ENCODE peak calls at places on chromosomes 6 and 20, in four cellular contexts. X, Z, R and D are unnamed samples.

GRCh38 chr6:157530724-157531168 is 149.8 kb downstream of the ZDHHC14 start:
- DNase-seq in R (no peak), Z (no peak), X (no peak), D (no peak)

GRCh38 chr6:20497200-20497820 is 36.9 kb upstream of the CDKAL1 start:
- DNase-seq in X (no peak), Z (peak; percentile 94), R (peak; percentile 93), D (no peak)

GRCh38 chr6:127148511-127148910 is 30.0 kb downstream of the RSPO3 start:
- DNase-seq in Z (peak; percentile 26), X (no peak), R (no peak), D (no peak)

GRCh38 chr20:31981784-31982183 is 13.8 kb downstream of the XKR7 start:
- DNase-seq in Z (no peak), R (no peak), X (no peak), D (no peak)

GRCh38 chr6:168473197-168473596 is 32.2 kb downstream of the SMOC2 start:
- DNase-seq in R (no peak), X (no peak), Z (no peak), D (no peak)

GRCh38 chr20:61736001-61736635 is 329.6 kb downstream of the TAF4 start:
- DNase-seq in Z (no peak), R (no peak), X (no peak), D (no peak)

GRCh38 chr20:20407891-20408805 is 40.2 kb downstream of the INSM1 start:
- DNase-seq in R (peak; percentile 35), X (no peak), Z (peak; percentile 49), D (no peak)

GRCh38 chr6:134517145-134517658 is 199.3 kb upstream of the SGK1 start:
- DNase-seq in R (peak; percentile 79), Z (peak; percentile 86), X (peak; percentile 84), D (peak; percentile 59)

GRCh38 chr6:141483561-141484061 is 649.1 kb upstream of the GJE1 start:
- DNase-seq in R (peak; percentile 96), Z (peak; percentile 93), X (peak; percentile 48), D (no peak)

GRCh38 chr6:138724015-138724414 is 49.6 kb upstream of the CCDC28A start:
- DNase-seq in Z (peak; percentile 63), R (no peak), X (peak; percentile 43), D (no peak)

GRCh38 chr20:36346256-36346655 is 40.1 kb downstream of the DLGAP4 start:
- DNase-seq in Z (no peak), R (no peak), X (no peak), D (no peak)

GRCh38 chr6:107704377-107705013 is 119.6 kb downstream of the SCML4 start:
- DNase-seq in Z (peak; percentile 31), R (peak; percentile 68), X (peak; percentile 49), D (no peak)

GRCh38 chr20:58651823-58652605 is 931 bp downstream of the STX16 start:
- DNase-seq in R (peak; percentile 73), Z (peak; percentile 85), X (peak; percentile 34), D (peak; percentile 85)
- H3K4me1 ChIP-seq in R (peaks cover 11% of the 10 kb centered on the region), Z (no peaks in the 10 kb centered on the region), X (peaks cover 43% of the 10 kb centered on the region), D (peaks cover 18% of the 10 kb centered on the region)

DNA sequence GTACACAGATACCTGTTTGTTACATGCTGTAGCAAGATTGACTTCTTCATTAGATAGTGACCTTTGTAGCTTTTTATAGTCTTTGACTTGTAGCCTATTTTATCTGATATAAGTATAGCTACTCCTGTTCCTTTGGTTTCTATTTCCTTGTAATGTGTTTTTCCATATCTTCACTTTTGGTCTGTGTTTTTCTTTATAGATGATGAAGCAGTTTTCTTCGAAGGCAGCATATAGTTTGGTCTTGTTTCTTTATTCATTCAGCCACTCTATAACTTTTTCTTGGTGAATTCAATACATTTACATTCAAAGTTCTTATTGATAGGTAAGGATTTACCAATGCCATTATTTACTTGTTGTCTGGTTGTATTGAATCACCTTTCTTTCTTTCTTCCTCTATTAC is 1357.3 kb upstream of the EYS start:
- DNase-seq in Z (no peak), X (no peak), R (no peak), D (no peak)
- H3K4me3 ChIP-seq in Z (no peak overlapping the region), X (no peak overlapping the region), R (no peak overlapping the region), D (no peak overlapping the region)

GRCh38 chr20:53208110-53208908 is 236.2 kb downstream of the TSHZ2 start:
- DNase-seq in Z (no peak), X (no peak), R (no peak), D (no peak)
- TF ChIP-seq CTCF in Z (no peak), X (no peak), R (no peak), D (no peak)

GRCh38 chr6:87830834-87831374 is 128.9 kb upstream of the AKIRIN2 start:
- DNase-seq in X (no peak), Z (no peak), R (no peak), D (no peak)

GRCh38 chr6:87829622-87830121 is 127.6 kb upstream of the AKIRIN2 start:
- DNase-seq in Z (no peak), X (no peak), R (no peak), D (no peak)

GRCh38 chr6:87827291-87827690 is 125.3 kb upstream of the AKIRIN2 start:
- DNase-seq in Z (no peak), R (no peak), X (no peak), D (no peak)

GRCh38 chr6:87828044-87828443 is 126.0 kb upstream of the AKIRIN2 start:
- DNase-seq in Z (no peak), R (no peak), X (no peak), D (no peak)

DNA sequence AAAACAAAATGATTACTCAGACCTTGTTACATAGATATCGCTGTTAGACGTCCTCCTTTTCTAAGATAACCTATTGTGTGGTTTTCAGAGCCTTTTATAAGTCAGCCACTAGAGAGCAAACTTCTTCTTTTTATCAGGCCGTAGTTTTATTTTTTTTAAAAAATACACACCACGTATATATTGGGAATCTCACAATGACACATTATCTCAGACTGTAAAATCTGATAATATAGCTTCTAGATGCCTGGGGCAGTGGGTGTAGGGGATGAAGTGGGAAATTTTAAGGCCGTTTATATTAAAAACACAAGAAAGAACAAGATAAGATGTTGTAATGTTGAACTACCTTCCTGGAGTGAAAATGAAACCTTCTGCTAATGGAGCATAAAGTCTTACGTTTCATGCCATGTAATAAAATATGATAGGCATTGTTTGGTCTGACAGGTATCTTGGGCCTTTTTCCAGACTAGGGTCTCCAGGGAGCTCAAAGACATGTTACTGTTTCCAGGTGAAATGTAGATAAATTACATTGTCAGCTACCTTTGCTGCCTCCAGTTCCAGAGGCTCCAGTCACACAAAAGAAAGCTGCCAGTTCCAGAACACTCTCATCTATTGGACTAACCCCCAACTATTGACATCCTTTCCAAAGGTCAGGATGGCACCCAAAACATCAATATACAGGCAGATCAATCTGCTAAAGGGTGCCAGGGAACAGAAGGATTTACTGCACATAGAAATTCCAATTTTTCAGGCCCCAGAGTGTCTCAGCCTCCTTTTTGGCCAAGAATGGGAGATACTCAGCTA is 130.2 kb upstream of the AKIRIN2 start:
- DNase-seq in R (peak; percentile 30), X (no peak), Z (peak; percentile 32), D (no peak)
- H3K4me1 ChIP-seq in R (no peaks in the 10 kb centered on the region), X (no peaks in the 10 kb centered on the region), Z (no peaks in the 10 kb centered on the region), D (peaks cover 16% of the 10 kb centered on the region)

GRCh38 chr6:84089081-84089480 is 55.5 kb downstream of the MRAP2 start:
- DNase-seq in R (no peak), X (no peak), Z (no peak), D (no peak)
- H3K4me3 ChIP-seq in R (no peak overlapping the region), X (no peak overlapping the region), Z (no peak overlapping the region), D (no peak overlapping the region)